ENCODE peak calls at places on chromosomes 3 and 15, in four cellular contexts. A, E, T and V are unnamed samples.

GRCh38 chr3:4492240-4493007 is 724 bp upstream of the ITPR1 start:
- DNase-seq in A (peak), E (peak), T (peak), V (peak)

GRCh38 chr3:64438837-64439236 is 213.6 kb upstream of the PRICKLE2 start:
- DNase-seq in A (peak), E (no peak), T (no peak), V (no peak)

GRCh38 chr15:33559207-33559890 is 248.6 kb downstream of the RYR3 start:
- DNase-seq in A (no peak), E (no peak), T (no peak), V (no peak)

GRCh38 chr15:38941399-38941953 is 376.9 kb upstream of the RASGRP1 start:
- DNase-seq in A (no peak), E (no peak), T (no peak), V (no peak)

GRCh38 chr3:175702956-175703355 is 843.8 kb downstream of the NAALADL2 start:
- DNase-seq in A (no peak), E (no peak), T (no peak), V (no peak)

GRCh38 chr3:135895106-135895733 is 70.3 kb upstream of the PPP2R3A start:
- DNase-seq in A (peak), E (peak), T (peak), V (no peak)

GRCh38 chr15:31265871-31266711 is 60.5 kb upstream of the KLF13 start:
- DNase-seq in A (no peak), E (no peak), T (no peak), V (peak)

GRCh38 chr15:67097893-67098740 is 32.7 kb downstream of the SMAD3 start:
- DNase-seq in A (no peak), E (no peak), T (no peak), V (no peak)

GRCh38 chr15:51736646-51737537 is 563 bp downstream of the LYSMD2 start:
- DNase-seq in A (peak), E (peak), T (no peak), V (peak)

GRCh38 chr3:60594025-60594424 is 657.2 kb downstream of the FHIT start:
- DNase-seq in A (no peak), E (no peak), T (no peak), V (no peak)

GRCh38 chr15:76203346-76203745 is 107.9 kb downstream of the ETFA start:
- DNase-seq in A (no peak), E (no peak), T (no peak), V (no peak)

GRCh38 chr3:58356054-58356453 is 23.4 kb downstream of the PXK start:
- DNase-seq in A (no peak), E (no peak), T (peak), V (no peak)

GRCh38 chr3:155485897-155486296 is 192.4 kb upstream of the STRIT1 start:
- DNase-seq in A (no peak), E (no peak), T (no peak), V (no peak)

GRCh38 chr15:81280696-81281095 is 43.2 kb downstream of the STARD5 start:
- DNase-seq in A (no peak), E (no peak), T (no peak), V (no peak)

GRCh38 chr15:77180270-77180669 is 109.4 kb upstream of the TSPAN3 start:
- DNase-seq in A (no peak), E (no peak), T (no peak), V (no peak)

GRCh38 chr3:195043612-195044144 is 227.3 kb downstream of the XXYLT1 start:
- DNase-seq in A (no peak), E (no peak), T (no peak), V (no peak)

GRCh38 chr3:126202281-126203079 is 22.1 kb upstream of the ALDH1L1 start:
- DNase-seq in A (no peak), E (no peak), T (peak), V (no peak)